ENCODE peak calls at places on chromosome 7, in ten cellular contexts. P is naive B cell; N is hippocampal formation; F is fibroblast of pulmonary artery; G is iris pigment epithelial cell; Z is ELR; Y is NCI-H524; A is activated CD8-positive, alpha-beta memory T cell treated with anti-CD3 and anti-CD28 coated beads for 48 hours; L is GM18507; R is T follicular helper cell. C is an unnamed sample.

GRCh38 chr7:130910949-130911944 is 177.2 kb upstream of the KLF14 start:
- DNase-seq in P (no peak), N (no peak), F (peak), G (peak), Z (peak), Y (no peak), A (no peak), L (no peak), R (no peak), C (no peak)

GRCh38 chr7:22624781-22625180 is 102.2 kb upstream of the IL6 start:
- DNase-seq in P (no peak), N (no peak), F (no peak), G (no peak), Z (no peak), Y (no peak), A (no peak), L (no peak), R (no peak), C (no peak)

GRCh38 chr7:133315332-133316040 is 62.6 kb downstream of the EXOC4 start:
- DNase-seq in P (no peak), N (no peak), F (peak), G (peak), Z (peak), Y (no peak), A (no peak), L (no peak), R (no peak), C (no peak)

GRCh38 chr7:120233338-120233737 is 39.6 kb upstream of the KCND2 start:
- DNase-seq in P (no peak), N (no peak), F (no peak), G (no peak), Z (no peak), Y (no peak), A (no peak), L (no peak), R (no peak), C (no peak)

GRCh38 chr7:99579956-99580777 is 17.9 kb upstream of the TMEM225B start:
- DNase-seq in P (peak), N (peak), F (peak), G (no peak), Z (peak), Y (peak), A (no peak), L (no peak), R (peak), C (peak)

GRCh38 chr7:18541189-18541870 is 45.8 kb downstream of the HDAC9 start:
- DNase-seq in P (no peak), N (no peak), F (peak), G (no peak), Z (no peak), Y (no peak), A (no peak), L (no peak), R (no peak), C (no peak)

GRCh38 chr7:131950758-131951157 is 394.3 kb upstream of the PODXL start:
- DNase-seq in P (no peak), N (no peak), F (no peak), G (no peak), Z (no peak), Y (no peak), A (no peak), L (no peak), R (no peak), C (no peak)

GRCh38 chr7:78018541-78019456 is 220.2 kb downstream of the PHTF2 start:
- DNase-seq in P (peak), N (no peak), F (peak), G (peak), Z (peak), Y (no peak), A (no peak), L (peak), R (no peak), C (no peak)

GRCh38 chr7:123594813-123595241 is 6.8 kb upstream of the ASB15 start:
- DNase-seq in P (no peak), N (no peak), F (no peak), G (no peak), Z (peak), Y (no peak), A (no peak), L (no peak), R (no peak), C (no peak)

GRCh38 chr7:39554583-39555140 is 11.5 kb upstream of the YAE1 start:
- DNase-seq in P (no peak), N (no peak), F (peak), G (no peak), Z (peak), Y (no peak), A (no peak), L (no peak), R (no peak), C (no peak)

GRCh38 chr7:78151229-78151628 is 352.7 kb downstream of the PHTF2 start:
- DNase-seq in P (no peak), N (peak), F (peak), G (peak), Z (peak), Y (peak), A (no peak), L (no peak), R (no peak), C (no peak)

GRCh38 chr7:80918909-80919721 is at the start of gene SEMA3C:
- DNase-seq in P (no peak), N (peak), F (peak), G (peak), Z (peak), Y (peak), A (peak), L (peak), R (no peak), C (peak)

GRCh38 chr7:96674565-96674964 is 35.1 kb downstream of the SEM1 start:
- DNase-seq in P (no peak), N (no peak), F (peak), G (no peak), Z (peak), Y (no peak), A (no peak), L (no peak), R (no peak), C (no peak)

GRCh38 chr7:98211676-98212531 is 665 bp downstream of the BHLHA15 start:
- DNase-seq in P (no peak), N (no peak), F (no peak), G (no peak), Z (no peak), Y (no peak), A (no peak), L (no peak), R (no peak), C (no peak)

GRCh38 chr7:81158189-81158588 is 239.3 kb upstream of the SEMA3C start:
- DNase-seq in P (no peak), N (no peak), F (no peak), G (no peak), Z (no peak), Y (no peak), A (no peak), L (no peak), R (no peak), C (no peak)

GRCh38 chr7:49783446-49783845 is 10.0 kb downstream of the VWC2 start:
- DNase-seq in P (no peak), N (no peak), F (no peak), G (no peak), Z (no peak), Y (no peak), A (no peak), L (no peak), R (no peak), C (no peak)

GRCh38 chr7:148624735-148625134 is 34.2 kb downstream of the C7orf33 start:
- DNase-seq in P (no peak), N (no peak), F (no peak), G (no peak), Z (no peak), Y (peak), A (no peak), L (no peak), R (no peak), C (no peak)

C was measured in lung.